ENCODE peak calls at places on chromosomes 5 and 9, in four cellular contexts. H is tibial artery, U is suprapubic skin, J is neural progenitor cell. W is an unnamed sample.

GRCh38 chr9:129138476-129139232 is 27.4 kb downstream of the PTPA start:
- DNase-seq in J (no peak), H (peak; percentile 81), U (no peak), W (peak; percentile 75)

GRCh38 chr5:144189800-144190429 is 19.2 kb downstream of the KCTD16 start:
- DNase-seq in H (no peak), J (no peak), U (no peak), W (no peak)

GRCh38 chr5:69485471-69485870 is 7.1 kb upstream of the OCLN start:
- DNase-seq in J (no peak), H (no peak), U (no peak), W (no peak)

GRCh38 chr5:57703726-57704125 is 221.1 kb upstream of the ACTBL2 start:
- DNase-seq in U (no peak), H (no peak), J (no peak), W (no peak)

GRCh38 chr5:132220476-132220875 is 7.2 kb downstream of the P4HA2 start:
- DNase-seq in J (no peak), H (no peak), U (no peak), W (no peak)

GRCh38 chr9:134475051-134475790 is 149.0 kb downstream of the RXRA start:
- DNase-seq in J (no peak), U (peak; percentile 88), H (peak; percentile 72), W (peak; percentile 81)

GRCh38 chr5:33806736-33807442 is 84.9 kb downstream of the ADAMTS12 start:
- DNase-seq in H (no peak), U (no peak), J (no peak), W (no peak)

GRCh38 chr5:138573949-138574670 is 1.1 kb downstream of the HSPA9 start:
- DNase-seq in H (no peak), J (no peak), U (no peak), W (no peak)

GRCh38 chr9:129584136-129584535 is 36.8 kb downstream of the C9orf50 start:
- DNase-seq in J (peak; percentile 83), U (no peak), H (peak; percentile 77), W (peak; percentile 72)

GRCh38 chr9:72362118-72362531 is 2.9 kb downstream of the ZFAND5 start:
- DNase-seq in J (no peak), H (no peak), U (no peak), W (no peak)

GRCh38 chr5:170861295-170861854 is 443 bp upstream of the RANBP17 start:
- DNase-seq in U (no peak), J (no peak), H (no peak), W (no peak)

GRCh38 chr5:81854915-81855314 is 104.0 kb upstream of the SSBP2 start:
- DNase-seq in J (no peak), U (no peak), H (no peak), W (no peak)

GRCh38 chr9:21983509-21983908 is 10.7 kb downstream of the CDKN2A start:
- DNase-seq in J (no peak), H (no peak), U (no peak), W (no peak)

GRCh38 chr5:179405426-179406030 is 60.3 kb upstream of the ADAMTS2 start:
- DNase-seq in J (no peak), H (no peak), U (peak; percentile 65), W (no peak)

GRCh38 chr9:114039484-114039883 is 38.6 kb downstream of the AMBP start:
- DNase-seq in J (no peak), H (no peak), U (no peak), W (no peak)

GRCh38 chr9:126317513-126317912 is 9.1 kb upstream of the MVB12B start:
- DNase-seq in J (no peak), H (no peak), U (no peak), W (peak; percentile 65)

GRCh38 chr5:124865603-124866354 is 119.3 kb upstream of the ZNF608 start:
- DNase-seq in U (no peak), H (no peak), J (no peak), W (no peak)

GRCh38 chr5:10158886-10159285 is 90.8 kb downstream of the ATPSCKMT start:
- DNase-seq in J (no peak), H (no peak), U (no peak), W (no peak)

GRCh38 chr5:2240118-2240904 is 357.6 kb upstream of the IRX4 start:
- DNase-seq in H (no peak), U (no peak), J (no peak), W (no peak)

GRCh38 chr9:426976-427375 is 212.3 kb downstream of the DOCK8 start:
- DNase-seq in H (no peak), J (no peak), U (no peak), W (no peak)

DNA sequence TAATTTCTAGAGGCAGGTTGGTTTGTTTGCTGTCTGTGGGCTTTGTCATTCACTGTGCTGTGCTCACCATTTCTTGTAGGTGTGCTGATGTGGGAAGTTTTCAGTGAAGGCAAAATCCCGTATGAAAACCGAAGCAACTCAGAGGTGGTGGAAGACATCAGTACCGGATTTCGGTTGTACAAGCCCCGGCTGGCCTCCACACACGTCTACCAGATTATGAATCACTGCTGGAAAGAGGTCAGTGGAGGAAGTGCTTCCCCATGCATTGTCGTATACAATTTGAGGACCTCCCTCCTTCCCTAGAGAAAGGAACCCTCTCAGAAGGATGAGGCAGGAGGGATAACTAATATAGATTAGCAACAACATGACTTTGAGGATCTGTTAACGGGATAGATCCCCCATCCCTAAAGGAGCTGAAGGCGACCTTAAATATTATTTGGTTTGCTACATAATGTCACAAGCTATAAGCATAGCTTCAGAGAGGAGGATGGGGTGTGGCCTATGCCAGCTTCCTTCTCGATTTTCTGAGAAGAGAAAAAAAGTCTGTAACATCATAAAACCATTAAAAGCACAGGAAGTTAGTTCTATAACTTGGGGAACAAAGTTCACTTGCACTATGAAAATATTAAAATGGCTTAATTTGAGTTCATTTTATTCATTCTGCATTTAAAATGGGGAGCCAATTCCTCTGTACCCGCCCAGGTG is 17.0 kb upstream of the CYFIP2 start:
- DNase-seq in H (no peak), J (no peak), U (no peak), W (no peak)
- H3K36me3 ChIP-seq in H (no peaks in the 10 kb centered on the region), J (no peaks in the 10 kb centered on the region), U (no peaks in the 10 kb centered on the region), W (no peaks in the 10 kb centered on the region)

DNA sequence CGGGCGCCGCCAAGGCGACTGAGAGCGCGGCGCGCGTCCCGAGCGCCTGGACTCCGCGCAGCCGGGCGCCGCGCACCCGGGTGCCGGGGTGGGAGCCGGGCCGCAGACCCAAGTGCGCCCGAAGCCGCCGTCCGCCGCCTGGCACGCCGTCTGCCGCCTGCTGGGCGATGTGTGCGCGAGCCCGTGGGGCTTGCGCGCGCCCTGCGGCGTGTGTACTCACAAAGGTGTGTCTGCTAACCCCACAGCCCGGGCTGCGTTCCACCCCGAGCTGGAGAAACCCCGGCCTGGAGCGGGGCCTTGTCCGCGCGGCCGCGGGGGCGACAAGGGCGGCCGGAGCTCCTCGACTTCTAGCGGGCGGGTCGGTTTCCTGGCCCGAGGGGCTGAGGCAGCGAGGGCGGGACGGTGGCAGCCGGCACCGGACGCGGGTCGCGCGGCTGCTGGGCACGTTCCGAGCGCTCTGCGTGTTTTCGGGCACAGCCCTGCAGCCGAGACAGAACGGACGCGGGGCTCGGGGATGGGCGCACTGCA is 1.1 kb upstream of the ZSWIM6 start:
- DNase-seq in J (peak; percentile 73), U (no peak), H (peak; percentile 63), W (peak; percentile 76)
- TF ChIP-seq CTCF in J (peak; percentile 33), U (peak; percentile 43), H (peak; percentile 39), W (peak; percentile 54)

DNA sequence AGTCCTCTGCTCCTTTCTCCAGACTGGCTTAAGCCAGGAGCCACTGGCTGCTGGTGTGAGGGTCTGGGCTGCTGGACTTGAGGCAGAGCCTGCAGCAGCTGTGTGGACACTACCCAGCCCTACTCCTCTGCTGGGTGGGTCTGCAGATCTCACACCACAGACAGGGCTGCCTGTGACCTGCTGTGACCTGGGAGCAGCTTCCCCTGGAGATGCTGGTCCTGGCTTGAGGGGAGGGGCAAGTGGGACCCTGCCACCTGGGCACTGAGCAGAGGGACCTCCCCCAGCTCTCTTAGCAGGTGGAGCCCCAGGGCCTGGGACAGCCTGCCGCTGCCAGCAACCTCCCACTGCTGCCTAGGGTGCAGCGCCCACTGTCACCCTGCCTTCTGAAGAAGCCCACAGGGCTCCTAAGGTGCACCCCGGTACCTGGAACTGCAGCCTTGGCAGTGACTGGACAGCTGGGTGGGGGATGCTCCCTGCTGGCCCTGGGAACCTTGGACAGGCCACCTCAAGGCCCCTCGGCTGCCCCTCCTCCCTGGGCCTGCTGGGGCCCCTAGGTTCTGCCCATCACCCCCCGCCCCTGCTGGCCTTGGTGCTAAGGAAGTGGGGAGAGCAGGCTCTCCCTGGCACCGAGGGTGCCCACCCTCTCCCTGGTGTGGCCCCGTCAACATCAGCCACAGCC is 9.1 kb downstream of the CACFD1 start:
- DNase-seq in H (no peak), J (no peak), U (no peak), W (no peak)
- H3K36me3 ChIP-seq in H (peaks cover 23% of the 10 kb centered on the region), J (no peaks in the 10 kb centered on the region), U (peaks cover 10% of the 10 kb centered on the region), W (no peaks in the 10 kb centered on the region)

DNA sequence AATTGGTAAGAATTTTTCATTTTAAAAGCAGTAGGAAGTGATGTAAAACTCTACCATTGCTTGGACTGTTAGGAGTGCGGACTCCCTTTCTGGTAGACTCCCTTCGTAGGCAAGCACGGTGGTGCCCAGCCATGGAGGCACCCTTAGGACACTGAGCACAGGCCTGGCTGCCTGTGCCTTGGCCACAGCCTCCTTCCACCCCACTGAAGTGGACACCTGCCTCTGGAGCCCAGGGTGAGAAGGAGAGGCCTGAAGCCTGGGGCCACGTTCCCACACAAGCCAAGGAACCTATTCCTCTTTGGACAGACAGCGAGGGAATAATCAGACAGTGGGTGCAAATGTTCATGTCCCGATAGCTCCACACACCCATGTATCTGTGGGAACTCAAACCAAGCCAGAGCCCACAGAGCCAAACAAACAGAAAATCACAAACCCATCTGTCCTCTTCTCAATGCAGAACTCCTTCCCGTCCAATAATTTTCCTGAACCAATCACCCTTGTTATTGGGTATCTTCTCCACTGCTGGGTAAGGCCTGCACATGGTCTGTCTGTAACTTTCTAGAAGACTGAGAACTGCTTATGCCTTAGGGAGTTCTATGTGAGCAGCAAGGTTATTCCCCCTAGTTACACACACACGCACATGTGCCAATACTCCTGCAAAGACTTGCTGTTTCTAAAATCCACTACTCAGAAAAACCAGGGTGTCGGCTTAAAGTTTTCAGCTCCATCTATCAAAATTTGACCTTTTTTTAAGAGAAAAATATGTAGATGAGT is 45.2 kb downstream of the UBE2QL1 start:
- DNase-seq in H (no peak), J (no peak), U (no peak), W (no peak)
- TF ChIP-seq CTCF in H (no peak), J (no peak), U (no peak), W (no peak)

GRCh38 chr9:135821116-135821515 is 86.2 kb downstream of the CAMSAP1 start:
- DNase-seq in H (peak; percentile 11), U (no peak), J (no peak), W (no peak)
- H3K36me3 ChIP-seq in H (peaks cover 84% of the 10 kb centered on the region), U (peaks cover 88% of the 10 kb centered on the region), J (peaks cover 12% of the 10 kb centered on the region), W (peaks cover 7% of the 10 kb centered on the region)

GRCh38 chr9:27198175-27198574 is 89.2 kb downstream of the TEK start:
- DNase-seq in J (peak; percentile 23), U (no peak), H (no peak), W (no peak)
- TF ChIP-seq CTCF in J (peak; percentile 27), U (no peak), H (no peak), W (no peak)

DNA sequence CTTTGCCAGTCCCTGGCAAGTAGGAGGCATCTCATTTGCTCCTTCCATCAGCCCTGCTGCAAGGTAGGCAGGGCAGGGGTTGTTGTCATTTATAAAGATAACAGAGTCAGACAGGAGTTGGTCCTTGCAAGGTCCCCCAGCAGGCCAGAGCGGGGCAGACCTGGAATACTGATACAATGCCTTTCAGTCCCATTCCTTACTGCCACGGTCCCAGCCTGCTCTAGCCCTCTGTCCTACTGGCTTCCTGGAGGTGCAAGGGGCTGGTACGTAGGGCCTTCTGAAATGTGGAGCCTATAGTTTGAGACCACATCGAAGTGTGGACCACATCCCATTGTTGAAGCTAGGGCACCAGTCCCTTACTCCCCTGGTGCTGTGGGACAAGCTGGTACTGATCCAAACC is 42.8 kb upstream of the PITX1 start:
- DNase-seq in H (no peak), J (no peak), U (peak; percentile 48), W (peak; percentile 21)
- H3K36me3 ChIP-seq in H (no peaks in the 10 kb centered on the region), J (no peaks in the 10 kb centered on the region), U (no peaks in the 10 kb centered on the region), W (no peaks in the 10 kb centered on the region)

GRCh38 chr9:4117835-4118610 is 181.8 kb downstream of the GLIS3 start:
- DNase-seq in U (no peak), J (no peak), H (no peak), W (no peak)
- TF ChIP-seq CTCF in U (peak; percentile 12), J (peak; percentile 38), H (peak; percentile 18), W (no peak)